ENCODE peak calls at places on chromosomes 13 and 19, in nine cellular contexts. W, H, M, Z, G, B, S, Y and C are unnamed samples.

GRCh38 chr13:61002686-61003085 is 413.0 kb downstream of the PCDH20 start:
- DNase-seq in Y (no peak), H (no peak), G (no peak), W (no peak), M (no peak), Z (no peak), S (no peak), B (no peak), C (no peak)

GRCh38 chr13:86282450-86282849 is 483.2 kb upstream of the SLITRK6 start:
- DNase-seq in M (no peak), Y (peak), G (no peak), B (no peak), Z (no peak), H (no peak), W (no peak), S (no peak), C (peak)

GRCh38 chr19:51341976-51342580 is at the start of gene VSIG10L:
- DNase-seq in Y (no peak), Z (no peak), H (no peak), W (no peak), S (no peak), B (no peak), G (no peak), M (no peak), C (no peak)

GRCh38 chr19:17172624-17173345 is 42.4 kb upstream of the USE1 start:
- DNase-seq in H (no peak), Y (no peak), B (no peak), W (no peak), S (no peak), G (no peak), M (no peak), Z (no peak), C (no peak)

GRCh38 chr19:8578642-8579265 is 1.5 kb upstream of the MYO1F start:
- DNase-seq in W (peak), Y (peak), M (peak), G (peak), B (peak), S (no peak), Z (peak), H (no peak), C (peak)

GRCh38 chr19:41734156-41734555 is 21.2 kb upstream of the CEACAM6 start:
- DNase-seq in M (no peak), G (no peak), W (no peak), Y (no peak), S (no peak), Z (no peak), B (no peak), H (no peak), C (no peak)

GRCh38 chr13:111363591-111363990 is 43.1 kb downstream of the TEX29 start:
- DNase-seq in Z (no peak), G (no peak), B (no peak), S (no peak), M (no peak), Y (no peak), W (no peak), H (no peak), C (no peak)

GRCh38 chr13:78024996-78025395 is 106.4 kb upstream of the EDNRB start:
- DNase-seq in B (no peak), Y (peak), M (no peak), Z (no peak), H (no peak), W (no peak), G (no peak), S (no peak), C (no peak)

GRCh38 chr19:9130965-9131364 is 4.2 kb upstream of the OR7G3 start:
- DNase-seq in B (no peak), Z (no peak), M (no peak), H (no peak), W (no peak), G (no peak), S (no peak), Y (no peak), C (no peak)

GRCh38 chr13:53254495-53254894 is 225.9 kb downstream of the OLFM4 start:
- DNase-seq in M (no peak), S (no peak), W (no peak), G (no peak), Z (no peak), Y (no peak), B (no peak), H (no peak), C (no peak)

GRCh38 chr13:23637813-23638212 is 67.6 kb downstream of the TNFRSF19 start:
- DNase-seq in Z (no peak), Y (no peak), S (no peak), W (no peak), G (no peak), B (no peak), H (no peak), M (no peak), C (no peak)

GRCh38 chr13:30779608-30780007 is 44.3 kb downstream of the ALOX5AP start:
- DNase-seq in B (no peak), Z (no peak), W (no peak), M (no peak), S (no peak), G (no peak), H (no peak), Y (no peak), C (no peak)

GRCh38 chr13:46593403-46593802 is 40.4 kb downstream of the LRCH1 start:
- DNase-seq in S (no peak), G (no peak), H (no peak), Y (no peak), B (no peak), W (no peak), M (no peak), Z (peak), C (no peak)

GRCh38 chr13:64339373-64340063 is 2890.6 kb downstream of the PCDH9 start:
- DNase-seq in Y (no peak), S (no peak), B (no peak), G (no peak), M (no peak), W (no peak), H (no peak), Z (no peak), C (no peak)

GRCh38 chr19:27746691-27747380 is 1466.1 kb downstream of the UQCRFS1 start:
- DNase-seq in Y (peak), B (no peak), Z (no peak), S (no peak), W (no peak), H (no peak), G (peak), M (peak), C (peak)

GRCh38 chr13:40910324-40911050 is 108.6 kb downstream of the ELF1 start:
- DNase-seq in M (no peak), G (peak), W (no peak), H (no peak), Y (peak), S (no peak), B (no peak), Z (no peak), C (peak)

GRCh38 chr13:28423010-28423409 is 71.9 kb downstream of the FLT1 start:
- DNase-seq in Z (no peak), G (no peak), H (no peak), W (peak), S (no peak), B (peak), Y (no peak), M (no peak), C (no peak)

GRCh38 chr13:31053098-31053497 is 108.6 kb downstream of the HSPH1 start:
- DNase-seq in W (no peak), B (no peak), G (peak), M (no peak), S (no peak), Y (peak), H (no peak), Z (no peak), C (peak)

GRCh38 chr13:111880185-111880584 is 186.8 kb upstream of the SOX1 start:
- DNase-seq in G (no peak), Y (no peak), W (no peak), H (no peak), S (no peak), B (peak), M (no peak), Z (no peak), C (no peak)